ENCODE peak calls at places on chromosomes 6 and 20, in nine cellular contexts. One of them, this sample, is unnamed.
A peak's percentile ranks its signal among the peaks of the same experiment; 100 is the strongest.

GRCh38 chr6:104940238-104940880 is 16.5 kb upstream of the LIN28B start:
- DNase-seq in left lung: peak; percentile 60
- DNase-seq in foreskin fibroblast: no peak
- DNase-seq in mammary epithelial cell: no peak
- DNase-seq in dorsolateral prefrontal cortex: no peak
- DNase-seq in uterus: no peak
- DNase-seq in astrocyte of the spinal cord: no peak
- DNase-seq in heart right ventricle: no peak
- DNase-seq in left ventricle myocardium inferior: no peak
- DNase-seq in this sample: no peak

GRCh38 chr20:11687546-11688292 is 230.0 kb upstream of the BTBD3 start:
- DNase-seq in uterus: no peak
- DNase-seq in left ventricle myocardium inferior: no peak
- DNase-seq in heart right ventricle: no peak
- DNase-seq in mammary epithelial cell: no peak
- DNase-seq in left lung: no peak
- DNase-seq in astrocyte of the spinal cord: no peak
- DNase-seq in dorsolateral prefrontal cortex: no peak
- DNase-seq in foreskin fibroblast: no peak
- DNase-seq in this sample: no peak

GRCh38 chr6:28757429-28758045 is 166.2 kb downstream of the TRIM27 start:
- DNase-seq in foreskin fibroblast: no peak
- DNase-seq in astrocyte of the spinal cord: no peak
- DNase-seq in left ventricle myocardium inferior: no peak
- DNase-seq in mammary epithelial cell: no peak
- DNase-seq in left lung: no peak
- DNase-seq in dorsolateral prefrontal cortex: no peak
- DNase-seq in heart right ventricle: no peak
- DNase-seq in uterus: no peak
- DNase-seq in this sample: no peak

GRCh38 chr6:39818695-39819094 is 26.5 kb downstream of the DAAM2 start:
- DNase-seq in astrocyte of the spinal cord: no peak
- DNase-seq in left ventricle myocardium inferior: no peak
- DNase-seq in heart right ventricle: no peak
- DNase-seq in left lung: no peak
- DNase-seq in dorsolateral prefrontal cortex: no peak
- DNase-seq in foreskin fibroblast: peak; percentile 30
- DNase-seq in mammary epithelial cell: no peak
- DNase-seq in uterus: no peak
- DNase-seq in this sample: no peak

GRCh38 chr6:32625137-32625536 is 12.1 kb upstream of the HLA-DQA1 start:
- DNase-seq in mammary epithelial cell: no peak
- DNase-seq in foreskin fibroblast: no peak
- DNase-seq in left ventricle myocardium inferior: no peak
- DNase-seq in heart right ventricle: no peak
- DNase-seq in astrocyte of the spinal cord: no peak
- DNase-seq in uterus: no peak
- DNase-seq in dorsolateral prefrontal cortex: no peak
- DNase-seq in left lung: no peak
- DNase-seq in this sample: no peak

GRCh38 chr6:155832596-155832995 is 377.0 kb upstream of the NOX3 start:
- DNase-seq in uterus: no peak
- DNase-seq in foreskin fibroblast: peak; percentile 46
- DNase-seq in astrocyte of the spinal cord: peak; percentile 62
- DNase-seq in heart right ventricle: no peak
- DNase-seq in left ventricle myocardium inferior: no peak
- DNase-seq in dorsolateral prefrontal cortex: no peak
- DNase-seq in left lung: no peak
- DNase-seq in mammary epithelial cell: peak; percentile 3
- DNase-seq in this sample: peak; percentile 58

GRCh38 chr6:112851141-112851540 is 504.0 kb downstream of the RFPL4B start:
- DNase-seq in left lung: no peak
- DNase-seq in astrocyte of the spinal cord: no peak
- DNase-seq in mammary epithelial cell: no peak
- DNase-seq in uterus: no peak
- DNase-seq in left ventricle myocardium inferior: no peak
- DNase-seq in dorsolateral prefrontal cortex: no peak
- DNase-seq in heart right ventricle: no peak
- DNase-seq in foreskin fibroblast: no peak
- DNase-seq in this sample: peak; percentile 88

GRCh38 chr20:51121901-51122412 is 99.0 kb upstream of the KCNG1 start:
- DNase-seq in uterus: no peak
- DNase-seq in mammary epithelial cell: peak; percentile 62
- DNase-seq in left lung: no peak
- DNase-seq in left ventricle myocardium inferior: no peak
- DNase-seq in dorsolateral prefrontal cortex: no peak
- DNase-seq in astrocyte of the spinal cord: peak; percentile 59
- DNase-seq in heart right ventricle: no peak
- DNase-seq in foreskin fibroblast: no peak
- DNase-seq in this sample: no peak

GRCh38 chr20:61972910-61973508 is 92.7 kb downstream of the TAF4 start:
- DNase-seq in left lung: peak; percentile 42
- DNase-seq in astrocyte of the spinal cord: no peak
- DNase-seq in foreskin fibroblast: no peak
- DNase-seq in dorsolateral prefrontal cortex: no peak
- DNase-seq in heart right ventricle: no peak
- DNase-seq in left ventricle myocardium inferior: no peak
- DNase-seq in mammary epithelial cell: no peak
- DNase-seq in uterus: no peak
- DNase-seq in this sample: no peak

GRCh38 chr20:59741073-59741472 is 136.7 kb downstream of the PHACTR3 start:
- DNase-seq in foreskin fibroblast: no peak
- DNase-seq in left lung: no peak
- DNase-seq in uterus: no peak
- DNase-seq in left ventricle myocardium inferior: no peak
- DNase-seq in dorsolateral prefrontal cortex: no peak
- DNase-seq in mammary epithelial cell: no peak
- DNase-seq in astrocyte of the spinal cord: no peak
- DNase-seq in heart right ventricle: no peak
- DNase-seq in this sample: no peak

GRCh38 chr20:37703338-37703660 is 9.5 kb downstream of the CTNNBL1 start:
- DNase-seq in heart right ventricle: no peak
- DNase-seq in left lung: no peak
- DNase-seq in uterus: no peak
- DNase-seq in mammary epithelial cell: no peak
- DNase-seq in dorsolateral prefrontal cortex: no peak
- DNase-seq in foreskin fibroblast: no peak
- DNase-seq in astrocyte of the spinal cord: no peak
- DNase-seq in left ventricle myocardium inferior: no peak
- DNase-seq in this sample: peak; percentile 41

GRCh38 chr6:131948692-131949614 is 2.2 kb downstream of the CCN2 start:
- DNase-seq in dorsolateral prefrontal cortex: no peak
- DNase-seq in left ventricle myocardium inferior: no peak
- DNase-seq in astrocyte of the spinal cord: peak; percentile 84
- DNase-seq in mammary epithelial cell: peak; percentile 43
- DNase-seq in left lung: no peak
- DNase-seq in foreskin fibroblast: peak; percentile 62
- DNase-seq in uterus: peak; percentile 53
- DNase-seq in heart right ventricle: peak; percentile 31
- DNase-seq in this sample: peak; percentile 71
- TF ChIP-seq CTCF in dorsolateral prefrontal cortex: no peak
- TF ChIP-seq CTCF in left ventricle myocardium inferior: no peak
- TF ChIP-seq CTCF in astrocyte of the spinal cord: no peak
- TF ChIP-seq CTCF in mammary epithelial cell: no peak
- TF ChIP-seq CTCF in left lung: no peak
- TF ChIP-seq CTCF in foreskin fibroblast: no peak
- TF ChIP-seq CTCF in uterus: no peak
- TF ChIP-seq CTCF in heart right ventricle: no peak
- TF ChIP-seq CTCF in this sample: no peak

DNA sequence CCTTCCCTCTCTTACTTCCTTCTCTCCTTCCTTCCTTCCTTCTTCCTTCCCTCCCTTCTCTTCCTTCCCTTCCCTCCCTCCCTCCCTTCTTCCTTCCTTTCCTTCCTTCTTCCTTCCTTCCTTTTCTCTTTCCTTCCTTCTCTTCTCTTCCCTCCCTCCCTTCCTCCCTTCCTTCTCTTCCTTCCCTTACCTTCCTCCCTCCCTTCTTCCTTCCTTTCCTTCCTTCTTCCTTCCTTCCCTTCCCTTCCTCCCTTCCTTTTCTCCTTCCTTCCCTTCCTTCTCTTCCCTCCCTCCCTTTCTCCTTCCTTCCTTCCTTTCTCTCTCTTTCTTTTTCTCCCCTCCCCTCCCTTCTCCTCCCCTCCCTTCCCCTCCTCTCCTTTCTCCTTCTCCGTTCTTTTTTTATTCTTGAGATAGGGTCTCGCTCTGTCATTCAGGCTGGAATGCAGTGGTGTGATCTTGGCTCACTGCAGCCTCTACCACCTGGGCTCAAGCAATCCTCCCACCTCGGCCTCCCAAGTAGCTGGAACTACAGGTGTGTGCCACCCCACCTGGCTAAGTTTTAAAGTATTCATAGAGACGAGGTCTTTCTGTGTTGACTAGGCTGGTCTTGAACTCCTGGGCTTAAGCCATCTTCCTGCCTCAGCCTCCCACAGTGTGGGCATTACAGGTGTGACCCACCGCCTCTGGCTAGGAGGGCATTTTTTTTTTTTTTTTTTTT is 1.1 kb upstream of the ZNF512B start:
- DNase-seq in left lung: no peak
- DNase-seq in heart right ventricle: no peak
- DNase-seq in foreskin fibroblast: no peak
- DNase-seq in uterus: no peak
- DNase-seq in left ventricle myocardium inferior: no peak
- DNase-seq in dorsolateral prefrontal cortex: no peak
- DNase-seq in mammary epithelial cell: no peak
- DNase-seq in astrocyte of the spinal cord: no peak
- DNase-seq in this sample: no peak
- H3K4me3 ChIP-seq in left lung: no peak overlapping the region
- H3K4me3 ChIP-seq in heart right ventricle: no peak overlapping the region
- H3K4me3 ChIP-seq in foreskin fibroblast: peak overlapping the region; percentile 70
- H3K4me3 ChIP-seq in uterus: no peak overlapping the region
- H3K4me3 ChIP-seq in left ventricle myocardium inferior: no peak overlapping the region
- H3K4me3 ChIP-seq in dorsolateral prefrontal cortex: no peak overlapping the region
- H3K4me3 ChIP-seq in mammary epithelial cell: no peak overlapping the region
- H3K4me3 ChIP-seq in astrocyte of the spinal cord: no peak overlapping the region
- H3K4me3 ChIP-seq in this sample: no peak overlapping the region

GRCh38 chr6:125111219-125111983 is 42.2 kb upstream of the TPD52L1 start:
- DNase-seq in left lung: no peak
- DNase-seq in dorsolateral prefrontal cortex: no peak
- DNase-seq in mammary epithelial cell: no peak
- DNase-seq in foreskin fibroblast: no peak
- DNase-seq in heart right ventricle: no peak
- DNase-seq in left ventricle myocardium inferior: no peak
- DNase-seq in astrocyte of the spinal cord: no peak
- DNase-seq in uterus: no peak
- DNase-seq in this sample: no peak

GRCh38 chr6:125116170-125116569 is 37.4 kb upstream of the TPD52L1 start:
- DNase-seq in mammary epithelial cell: no peak
- DNase-seq in heart right ventricle: no peak
- DNase-seq in dorsolateral prefrontal cortex: no peak
- DNase-seq in left ventricle myocardium inferior: no peak
- DNase-seq in uterus: no peak
- DNase-seq in foreskin fibroblast: no peak
- DNase-seq in astrocyte of the spinal cord: no peak
- DNase-seq in left lung: no peak
- DNase-seq in this sample: no peak

GRCh38 chr6:125114248-125114858 is 39.2 kb upstream of the TPD52L1 start:
- DNase-seq in mammary epithelial cell: peak; percentile 35
- DNase-seq in left ventricle myocardium inferior: no peak
- DNase-seq in heart right ventricle: peak; percentile 53
- DNase-seq in uterus: peak; percentile 28
- DNase-seq in dorsolateral prefrontal cortex: peak; percentile 37
- DNase-seq in foreskin fibroblast: no peak
- DNase-seq in astrocyte of the spinal cord: peak; percentile 67
- DNase-seq in left lung: no peak
- DNase-seq in this sample: peak; percentile 70

GRCh38 chr6:125110056-125110455 is 43.5 kb upstream of the TPD52L1 start:
- DNase-seq in mammary epithelial cell: no peak
- DNase-seq in left lung: no peak
- DNase-seq in foreskin fibroblast: no peak
- DNase-seq in astrocyte of the spinal cord: no peak
- DNase-seq in heart right ventricle: no peak
- DNase-seq in left ventricle myocardium inferior: no peak
- DNase-seq in uterus: no peak
- DNase-seq in dorsolateral prefrontal cortex: no peak
- DNase-seq in this sample: no peak

GRCh38 chr6:125112934-125113333 is 40.6 kb upstream of the TPD52L1 start:
- DNase-seq in astrocyte of the spinal cord: no peak
- DNase-seq in left ventricle myocardium inferior: no peak
- DNase-seq in dorsolateral prefrontal cortex: no peak
- DNase-seq in uterus: no peak
- DNase-seq in left lung: no peak
- DNase-seq in mammary epithelial cell: no peak
- DNase-seq in heart right ventricle: no peak
- DNase-seq in foreskin fibroblast: no peak
- DNase-seq in this sample: no peak
- TF ChIP-seq CTCF in astrocyte of the spinal cord: no peak
- TF ChIP-seq CTCF in left ventricle myocardium inferior: no peak
- TF ChIP-seq CTCF in dorsolateral prefrontal cortex: no peak
- TF ChIP-seq CTCF in uterus: no peak
- TF ChIP-seq CTCF in left lung: no peak
- TF ChIP-seq CTCF in mammary epithelial cell: no peak
- TF ChIP-seq CTCF in heart right ventricle: no peak
- TF ChIP-seq CTCF in foreskin fibroblast: no peak
- TF ChIP-seq CTCF in this sample: no peak

GRCh38 chr6:108168980-108169800 is 3.4 kb downstream of the NR2E1 start:
- DNase-seq in mammary epithelial cell: no peak
- DNase-seq in left lung: peak; percentile 80
- DNase-seq in foreskin fibroblast: no peak
- DNase-seq in astrocyte of the spinal cord: no peak
- DNase-seq in heart right ventricle: no peak
- DNase-seq in uterus: no peak
- DNase-seq in left ventricle myocardium inferior: no peak
- DNase-seq in dorsolateral prefrontal cortex: no peak
- DNase-seq in this sample: no peak

GRCh38 chr6:108168026-108168463 is 2.2 kb downstream of the NR2E1 start:
- DNase-seq in left ventricle myocardium inferior: no peak
- DNase-seq in mammary epithelial cell: no peak
- DNase-seq in dorsolateral prefrontal cortex: no peak
- DNase-seq in uterus: no peak
- DNase-seq in astrocyte of the spinal cord: no peak
- DNase-seq in left lung: peak; percentile 66
- DNase-seq in foreskin fibroblast: no peak
- DNase-seq in heart right ventricle: no peak
- DNase-seq in this sample: no peak

GRCh38 chr6:108167449-108167903 is 1.7 kb downstream of the NR2E1 start:
- DNase-seq in heart right ventricle: no peak
- DNase-seq in uterus: no peak
- DNase-seq in astrocyte of the spinal cord: no peak
- DNase-seq in mammary epithelial cell: no peak
- DNase-seq in left ventricle myocardium inferior: no peak
- DNase-seq in dorsolateral prefrontal cortex: no peak
- DNase-seq in left lung: peak; percentile 76
- DNase-seq in foreskin fibroblast: no peak
- DNase-seq in this sample: no peak

GRCh38 chr6:108169801-108170606 is 4.2 kb downstream of the NR2E1 start:
- DNase-seq in astrocyte of the spinal cord: no peak
- DNase-seq in uterus: no peak
- DNase-seq in left ventricle myocardium inferior: no peak
- DNase-seq in left lung: no peak
- DNase-seq in foreskin fibroblast: no peak
- DNase-seq in heart right ventricle: no peak
- DNase-seq in mammary epithelial cell: no peak
- DNase-seq in dorsolateral prefrontal cortex: no peak
- DNase-seq in this sample: no peak

DNA sequence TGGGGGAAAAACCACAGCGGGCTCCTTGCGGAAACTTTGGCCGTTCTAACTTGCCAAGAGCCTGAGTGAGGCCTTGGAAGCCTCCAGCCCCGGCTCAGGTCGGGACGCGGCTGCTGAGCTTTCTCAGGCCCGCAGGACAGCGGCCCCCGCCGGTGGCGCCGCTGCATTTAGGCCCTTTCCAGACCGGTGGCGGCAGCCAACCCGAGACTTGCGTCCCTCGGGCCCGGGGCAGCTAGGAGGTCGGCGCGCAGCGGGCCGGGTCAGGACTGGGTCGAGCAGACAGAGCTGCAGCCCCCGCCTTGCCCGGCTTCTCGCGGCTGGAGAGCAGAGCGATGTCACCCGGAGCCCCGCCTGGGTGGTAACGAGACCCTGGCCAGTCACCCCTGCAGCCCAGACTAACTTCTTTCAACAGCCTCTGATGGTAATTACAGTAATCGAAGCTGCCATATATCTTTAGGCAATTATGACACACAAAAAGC is 2.7 kb downstream of the NR2E1 start:
- DNase-seq in heart right ventricle: peak; percentile 18
- DNase-seq in mammary epithelial cell: no peak
- DNase-seq in left ventricle myocardium inferior: no peak
- DNase-seq in dorsolateral prefrontal cortex: no peak
- DNase-seq in uterus: no peak
- DNase-seq in foreskin fibroblast: no peak
- DNase-seq in left lung: peak; percentile 89
- DNase-seq in astrocyte of the spinal cord: peak; percentile 43
- DNase-seq in this sample: peak; percentile 13
- H3K4me3 ChIP-seq in heart right ventricle: peak overlapping the region; percentile 29
- H3K4me3 ChIP-seq in mammary epithelial cell: no peak overlapping the region
- H3K4me3 ChIP-seq in left ventricle myocardium inferior: peak overlapping the region; percentile 52
- H3K4me3 ChIP-seq in dorsolateral prefrontal cortex: peak overlapping the region; percentile 51
- H3K4me3 ChIP-seq in uterus: no peak overlapping the region
- H3K4me3 ChIP-seq in foreskin fibroblast: no peak overlapping the region
- H3K4me3 ChIP-seq in left lung: no peak overlapping the region
- H3K4me3 ChIP-seq in astrocyte of the spinal cord: no peak overlapping the region
- H3K4me3 ChIP-seq in this sample: no peak overlapping the region

This sample was measured in fibroblast of villous mesenchyme.